ENCODE peak calls at places on chromosomes 12 and 14, in four cellular contexts. X is right atrium auricular region, G is tibial nerve, V is Panc1. Z is an unnamed sample.

GRCh38 chr12:85872497-85873091 is 1.5 kb upstream of the NTS start:
- DNase-seq in X (no peak), G (no peak), V (peak; percentile 28), Z (no peak)

GRCh38 chr14:75084513-75084912 is 15.1 kb downstream of the ZC2HC1C start:
- DNase-seq in X (no peak), G (no peak), V (no peak), Z (no peak)

GRCh38 chr12:94203796-94204195 is 55.4 kb downstream of the PLXNC1 start:
- DNase-seq in X (no peak), G (no peak), V (no peak), Z (no peak)

GRCh38 chr14:86035882-86036281 is 505.9 kb downstream of the FLRT2 start:
- DNase-seq in X (no peak), G (no peak), V (no peak), Z (no peak)

GRCh38 chr14:72619071-72619710 is 274.7 kb downstream of the DPF3 start:
- DNase-seq in X (no peak), G (no peak), V (no peak), Z (no peak)

GRCh38 chr14:100341301-100342031 is 18.3 kb downstream of the SLC25A47 start:
- DNase-seq in X (peak; percentile 74), G (peak; percentile 39), V (no peak), Z (peak; percentile 71)

GRCh38 chr12:124737040-124737419 is 126.6 kb downstream of the SCARB1 start:
- DNase-seq in X (no peak), G (no peak), V (no peak), Z (no peak)

GRCh38 chr14:44149597-44149996 is 357.5 kb downstream of the FSCB start:
- DNase-seq in X (no peak), G (no peak), V (no peak), Z (no peak)

GRCh38 chr14:90536511-90537191 is 139.8 kb downstream of the CALM1 start:
- DNase-seq in X (no peak), G (no peak), V (no peak), Z (no peak)

GRCh38 chr12:79300199-79300568 is 390.6 kb downstream of the PAWR start:
- DNase-seq in X (no peak), G (no peak), V (no peak), Z (no peak)

GRCh38 chr12:52496590-52497071 is 3.6 kb upstream of the KRT6A start:
- DNase-seq in X (no peak), G (no peak), V (no peak), Z (no peak)

GRCh38 chr14:92651106-92651792 is 97.2 kb downstream of the LGMN start:
- DNase-seq in X (no peak), G (no peak), V (no peak), Z (no peak)

GRCh38 chr14:39440975-39441374 is 8.7 kb upstream of the FBXO33 start:
- DNase-seq in X (no peak), G (no peak), V (no peak), Z (no peak)

GRCh38 chr12:101563197-101563596 is 31.6 kb upstream of the MYBPC1 start:
- DNase-seq in X (no peak), G (no peak), V (no peak), Z (no peak)
- TF ChIP-seq CTCF in X (no peak), G (no peak), V (no peak), Z (no peak)

GRCh38 chr12:54197037-54197909 is 8.5 kb upstream of the SMUG1 start:
- DNase-seq in X (no peak), G (no peak), V (no peak), Z (no peak)
- H3K27me3 ChIP-seq in X (no peaks in the 10 kb centered on the region), G (no peaks in the 10 kb centered on the region), V (no peaks in the 10 kb centered on the region), Z (no peaks in the 10 kb centered on the region)

GRCh38 chr12:113919791-113920190 is 46.3 kb downstream of the RBM19 start:
- DNase-seq in X (no peak), G (no peak), V (no peak), Z (no peak)
- H3K4me1 ChIP-seq in X (no peaks in the 10 kb centered on the region), G (no peaks in the 10 kb centered on the region), V (no peaks in the 10 kb centered on the region), Z (no peaks in the 10 kb centered on the region)

GRCh38 chr12:115023279-115023678 is 339.3 kb upstream of the TBX3 start:
- DNase-seq in X (no peak), G (no peak), V (no peak), Z (no peak)
- TF ChIP-seq CTCF in X (no peak), G (no peak), V (no peak), Z (no peak)

DNA sequence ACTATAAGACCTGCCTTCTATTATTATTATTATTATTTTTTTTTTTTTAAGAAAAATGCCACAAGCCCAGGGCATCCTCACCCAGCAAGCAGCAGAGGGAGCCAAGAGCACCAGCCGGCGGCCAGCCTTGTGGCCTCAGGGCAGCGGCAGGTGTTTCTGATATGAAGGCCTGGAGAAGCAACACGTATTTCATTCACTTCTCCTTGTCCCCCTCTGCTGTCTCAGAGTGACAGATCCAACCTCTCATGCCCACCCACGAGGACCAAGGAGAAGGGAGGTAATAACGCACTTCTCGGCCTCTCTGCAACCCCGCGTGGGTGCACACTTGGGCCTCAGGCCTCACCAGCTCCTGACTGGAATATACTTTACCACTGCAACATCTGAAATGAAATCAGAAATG is 25.4 kb downstream of the CDC42BPB start:
- DNase-seq in X (no peak), G (no peak), V (no peak), Z (no peak)
- H3K27me3 ChIP-seq in X (no peaks in the 10 kb centered on the region), G (no peaks in the 10 kb centered on the region), V (no peaks in the 10 kb centered on the region), Z (no peaks in the 10 kb centered on the region)

GRCh38 chr12:50207424-50207823 is 40.3 kb upstream of the CERS5 start:
- DNase-seq in X (no peak), G (no peak), V (no peak), Z (no peak)
- H3K4me1 ChIP-seq in X (peaks cover 10% of the 10 kb centered on the region), G (no peaks in the 10 kb centered on the region), V (peaks cover 20% of the 10 kb centered on the region), Z (peaks cover 4% of the 10 kb centered on the region)

GRCh38 chr14:54003064-54003463 is 46.4 kb upstream of the BMP4 start:
- DNase-seq in X (no peak), G (no peak), V (no peak), Z (no peak)

GRCh38 chr14:54000341-54000811 is 43.8 kb upstream of the BMP4 start:
- DNase-seq in X (no peak), G (no peak), V (no peak), Z (no peak)

GRCh38 chr14:54002653-54003052 is 46.0 kb upstream of the BMP4 start:
- DNase-seq in X (no peak), G (no peak), V (no peak), Z (no peak)

GRCh38 chr14:53999061-53999488 is 42.5 kb upstream of the BMP4 start:
- DNase-seq in X (no peak), G (no peak), V (no peak), Z (no peak)

GRCh38 chr14:54001189-54001878 is 44.7 kb upstream of the BMP4 start:
- DNase-seq in X (no peak), G (no peak), V (no peak), Z (no peak)
- TF ChIP-seq CTCF in X (peak; percentile 14), G (no peak), V (peak; percentile 5), Z (no peak)

GRCh38 chr12:132389066-132389465 is 59.7 kb upstream of the GALNT9 start:
- DNase-seq in X (no peak), G (no peak), V (no peak), Z (peak; percentile 28)

GRCh38 chr12:132385923-132386751 is 56.7 kb upstream of the GALNT9 start:
- DNase-seq in X (no peak), G (no peak), V (no peak), Z (no peak)

GRCh38 chr12:132388379-132389015 is 59.1 kb upstream of the GALNT9 start:
- DNase-seq in X (no peak), G (no peak), V (no peak), Z (peak; percentile 37)

GRCh38 chr12:132385375-132385774 is 56.0 kb upstream of the GALNT9 start:
- DNase-seq in X (no peak), G (no peak), V (no peak), Z (no peak)

GRCh38 chr12:132386926-132387497 is 57.6 kb upstream of the GALNT9 start:
- DNase-seq in X (no peak), G (no peak), V (no peak), Z (no peak)
- H3K27me3 ChIP-seq in X (no peaks in the 10 kb centered on the region), G (no peaks in the 10 kb centered on the region), V (peaks cover 16% of the 10 kb centered on the region), Z (peaks cover 52% of the 10 kb centered on the region)

DNA sequence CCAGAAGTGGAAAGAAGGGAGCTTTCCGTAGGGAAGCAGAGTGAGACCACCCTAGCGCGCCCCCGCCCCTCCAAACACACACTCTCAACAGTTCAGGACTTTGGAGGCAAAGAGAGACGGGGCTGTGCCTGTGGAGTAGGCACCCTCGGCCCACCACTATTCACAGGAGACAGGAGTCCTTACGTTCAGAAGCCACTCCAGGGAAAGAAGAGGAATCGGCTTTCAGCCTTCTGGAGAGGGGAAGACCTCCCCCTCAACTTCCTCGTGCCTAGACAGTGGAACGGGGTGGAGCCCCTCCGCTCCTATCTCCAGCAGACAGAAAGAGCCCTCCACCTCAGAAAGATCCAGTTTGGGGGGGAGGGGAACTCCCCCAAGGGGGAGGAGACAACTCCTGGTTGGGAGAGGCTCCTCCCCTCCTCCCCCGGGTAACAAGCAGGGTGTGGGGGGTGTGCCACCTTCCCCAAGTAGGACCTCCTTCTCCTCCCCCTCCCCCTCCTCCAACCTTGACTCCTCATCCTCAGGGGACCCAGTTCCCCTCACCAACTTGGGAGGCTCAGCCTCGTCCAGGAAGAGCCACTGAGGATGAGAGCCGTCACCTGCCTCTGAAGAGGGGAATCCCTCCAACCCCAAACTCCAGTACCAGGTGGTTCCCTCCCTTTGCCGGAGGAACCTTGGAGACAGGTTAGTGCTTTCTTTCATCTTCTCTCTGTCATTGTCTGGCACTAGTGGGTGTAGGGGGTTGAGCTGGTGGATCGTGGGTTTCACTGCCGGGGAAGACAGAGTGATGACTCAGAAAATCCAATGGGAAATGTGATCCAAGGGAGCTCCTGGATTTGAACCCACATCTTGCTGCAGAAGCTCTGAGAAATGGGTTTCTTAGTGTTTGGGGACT is 883 bp downstream of the FOXJ2 start:
- DNase-seq in X (no peak), G (peak; percentile 65), V (no peak), Z (peak; percentile 88)
- H3K4me1 ChIP-seq in X (peaks cover 56% of the 10 kb centered on the region), G (no peaks in the 10 kb centered on the region), V (peaks cover 18% of the 10 kb centered on the region), Z (peaks cover 58% of the 10 kb centered on the region)